ENCODE peak calls at places on chromosomes 13 and 19, in nine cellular contexts. One of them, this sample, is unnamed.

GRCh38 chr13:95298169-95298940 is 2.9 kb downstream of the ABCC4 start:
- DNase-seq in AG04450: no peak
- DNase-seq in sigmoid colon: no peak
- DNase-seq in NB4: no peak
- DNase-seq in CD8-positive, alpha-beta T cell: no peak
- DNase-seq in astrocyte of the cerebellum: no peak
- DNase-seq in body of pancreas: no peak
- DNase-seq in Peyer's patch: no peak
- DNase-seq in CD8-positive, alpha-beta memory T cell: no peak
- DNase-seq in this sample: no peak

GRCh38 chr19:2982983-2983350 is 5.6 kb downstream of the TLE6 start:
- DNase-seq in AG04450: peak; percentile 61
- DNase-seq in sigmoid colon: peak; percentile 98
- DNase-seq in NB4: no peak
- DNase-seq in CD8-positive, alpha-beta T cell: no peak
- DNase-seq in astrocyte of the cerebellum: peak; percentile 82
- DNase-seq in body of pancreas: peak; percentile 97
- DNase-seq in Peyer's patch: peak; percentile 65
- DNase-seq in CD8-positive, alpha-beta memory T cell: no peak
- DNase-seq in this sample: no peak

GRCh38 chr13:95246292-95247082 is 54.8 kb downstream of the ABCC4 start:
- DNase-seq in AG04450: no peak
- DNase-seq in sigmoid colon: no peak
- DNase-seq in NB4: no peak
- DNase-seq in CD8-positive, alpha-beta T cell: no peak
- DNase-seq in astrocyte of the cerebellum: no peak
- DNase-seq in body of pancreas: no peak
- DNase-seq in Peyer's patch: no peak
- DNase-seq in CD8-positive, alpha-beta memory T cell: no peak
- DNase-seq in this sample: no peak

GRCh38 chr19:48928164-48929005 is 5.1 kb upstream of the DHDH start:
- DNase-seq in AG04450: no peak
- DNase-seq in sigmoid colon: no peak
- DNase-seq in NB4: no peak
- DNase-seq in CD8-positive, alpha-beta T cell: no peak
- DNase-seq in astrocyte of the cerebellum: no peak
- DNase-seq in body of pancreas: no peak
- DNase-seq in Peyer's patch: no peak
- DNase-seq in CD8-positive, alpha-beta memory T cell: no peak
- DNase-seq in this sample: no peak

GRCh38 chr19:38544569-38545315 is 73.0 kb downstream of the MAP4K1 start:
- DNase-seq in AG04450: peak; percentile 7
- DNase-seq in sigmoid colon: no peak
- DNase-seq in NB4: no peak
- DNase-seq in CD8-positive, alpha-beta T cell: no peak
- DNase-seq in astrocyte of the cerebellum: peak; percentile 22
- DNase-seq in body of pancreas: no peak
- DNase-seq in Peyer's patch: no peak
- DNase-seq in CD8-positive, alpha-beta memory T cell: peak; percentile 60
- DNase-seq in this sample: no peak

GRCh38 chr19:5113101-5113557 is 144.2 kb downstream of the KDM4B start:
- DNase-seq in AG04450: no peak
- DNase-seq in sigmoid colon: no peak
- DNase-seq in NB4: no peak
- DNase-seq in CD8-positive, alpha-beta T cell: no peak
- DNase-seq in astrocyte of the cerebellum: peak; percentile 42
- DNase-seq in body of pancreas: no peak
- DNase-seq in Peyer's patch: no peak
- DNase-seq in CD8-positive, alpha-beta memory T cell: no peak
- DNase-seq in this sample: no peak

GRCh38 chr19:17803264-17803896 is 8.4 kb downstream of the B3GNT3 start:
- DNase-seq in AG04450: no peak
- DNase-seq in sigmoid colon: no peak
- DNase-seq in NB4: peak; percentile 65
- DNase-seq in CD8-positive, alpha-beta T cell: peak; percentile 44
- DNase-seq in astrocyte of the cerebellum: no peak
- DNase-seq in body of pancreas: no peak
- DNase-seq in Peyer's patch: no peak
- DNase-seq in CD8-positive, alpha-beta memory T cell: peak; percentile 32
- DNase-seq in this sample: no peak

GRCh38 chr19:19064811-19065745 is 1.3 kb downstream of the SLC25A42 start:
- DNase-seq in AG04450: no peak
- DNase-seq in sigmoid colon: no peak
- DNase-seq in NB4: peak; percentile 49
- DNase-seq in CD8-positive, alpha-beta T cell: peak; percentile 34
- DNase-seq in astrocyte of the cerebellum: no peak
- DNase-seq in body of pancreas: no peak
- DNase-seq in Peyer's patch: no peak
- DNase-seq in CD8-positive, alpha-beta memory T cell: peak; percentile 28
- DNase-seq in this sample: peak; percentile 60

GRCh38 chr19:55437410-55437809 is 5.7 kb downstream of the SHISA7 start:
- DNase-seq in AG04450: no peak
- DNase-seq in sigmoid colon: no peak
- DNase-seq in NB4: peak; percentile 67
- DNase-seq in CD8-positive, alpha-beta T cell: no peak
- DNase-seq in astrocyte of the cerebellum: no peak
- DNase-seq in body of pancreas: peak; percentile 53
- DNase-seq in Peyer's patch: no peak
- DNase-seq in CD8-positive, alpha-beta memory T cell: no peak
- DNase-seq in this sample: no peak

GRCh38 chr13:98866882-98867281 is 111.0 kb downstream of the DOCK9 start:
- DNase-seq in AG04450: no peak
- DNase-seq in sigmoid colon: no peak
- DNase-seq in NB4: no peak
- DNase-seq in CD8-positive, alpha-beta T cell: no peak
- DNase-seq in astrocyte of the cerebellum: no peak
- DNase-seq in body of pancreas: no peak
- DNase-seq in Peyer's patch: no peak
- DNase-seq in CD8-positive, alpha-beta memory T cell: no peak
- DNase-seq in this sample: no peak

GRCh38 chr19:45168767-45169351 is 8.1 kb upstream of the NKPD1 start:
- DNase-seq in AG04450: no peak
- DNase-seq in sigmoid colon: no peak
- DNase-seq in NB4: no peak
- DNase-seq in CD8-positive, alpha-beta T cell: no peak
- DNase-seq in astrocyte of the cerebellum: no peak
- DNase-seq in body of pancreas: no peak
- DNase-seq in Peyer's patch: no peak
- DNase-seq in CD8-positive, alpha-beta memory T cell: no peak
- DNase-seq in this sample: no peak

GRCh38 chr19:18437481-18438330 is at the start of gene ISYNA1:
- DNase-seq in AG04450: no peak
- DNase-seq in sigmoid colon: no peak
- DNase-seq in NB4: no peak
- DNase-seq in CD8-positive, alpha-beta T cell: peak; percentile 68
- DNase-seq in astrocyte of the cerebellum: no peak
- DNase-seq in body of pancreas: peak; percentile 58
- DNase-seq in Peyer's patch: no peak
- DNase-seq in CD8-positive, alpha-beta memory T cell: peak; percentile 50
- DNase-seq in this sample: peak; percentile 39

GRCh38 chr13:110685305-110685704 is 20.6 kb downstream of the CARS2 start:
- DNase-seq in AG04450: no peak
- DNase-seq in sigmoid colon: peak; percentile 93
- DNase-seq in NB4: no peak
- DNase-seq in CD8-positive, alpha-beta T cell: no peak
- DNase-seq in astrocyte of the cerebellum: no peak
- DNase-seq in body of pancreas: no peak
- DNase-seq in Peyer's patch: no peak
- DNase-seq in CD8-positive, alpha-beta memory T cell: no peak
- DNase-seq in this sample: no peak

DNA sequence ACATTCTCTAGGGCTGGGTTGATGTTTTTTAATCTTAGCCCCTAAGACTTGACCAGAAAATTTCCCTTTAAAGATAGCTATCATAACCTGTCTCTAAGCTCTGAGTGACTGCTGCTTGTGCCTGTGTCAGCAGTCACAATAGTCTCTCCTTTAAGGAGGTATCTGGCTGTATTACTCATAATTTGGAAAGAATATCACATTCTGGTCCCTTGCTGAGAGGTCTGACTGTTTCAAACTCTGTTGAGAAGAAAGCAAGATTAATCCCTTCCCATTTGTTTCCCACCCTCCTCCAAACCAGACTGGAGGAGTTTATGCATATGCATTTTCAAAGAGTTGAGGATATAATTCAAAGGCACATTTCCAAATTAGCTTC is 2.3 kb downstream of the HTR2A start:
- DNase-seq in AG04450: no peak
- DNase-seq in sigmoid colon: no peak
- DNase-seq in NB4: no peak
- DNase-seq in CD8-positive, alpha-beta T cell: no peak
- DNase-seq in astrocyte of the cerebellum: peak; percentile 39
- DNase-seq in body of pancreas: no peak
- DNase-seq in Peyer's patch: no peak
- DNase-seq in CD8-positive, alpha-beta memory T cell: no peak
- DNase-seq in this sample: no peak
- H3K4me3 ChIP-seq in AG04450: peak overlapping the region; percentile 73
- H3K4me3 ChIP-seq in sigmoid colon: peak overlapping the region; percentile 47
- H3K4me3 ChIP-seq in NB4: no peak overlapping the region
- H3K4me3 ChIP-seq in CD8-positive, alpha-beta T cell: no peak overlapping the region
- H3K4me3 ChIP-seq in astrocyte of the cerebellum: peak overlapping the region; percentile 62
- H3K4me3 ChIP-seq in body of pancreas: no peak overlapping the region
- H3K4me3 ChIP-seq in Peyer's patch: no peak overlapping the region
- H3K4me3 ChIP-seq in CD8-positive, alpha-beta memory T cell: no peak overlapping the region
- H3K4me3 ChIP-seq in this sample: no peak overlapping the region

DNA sequence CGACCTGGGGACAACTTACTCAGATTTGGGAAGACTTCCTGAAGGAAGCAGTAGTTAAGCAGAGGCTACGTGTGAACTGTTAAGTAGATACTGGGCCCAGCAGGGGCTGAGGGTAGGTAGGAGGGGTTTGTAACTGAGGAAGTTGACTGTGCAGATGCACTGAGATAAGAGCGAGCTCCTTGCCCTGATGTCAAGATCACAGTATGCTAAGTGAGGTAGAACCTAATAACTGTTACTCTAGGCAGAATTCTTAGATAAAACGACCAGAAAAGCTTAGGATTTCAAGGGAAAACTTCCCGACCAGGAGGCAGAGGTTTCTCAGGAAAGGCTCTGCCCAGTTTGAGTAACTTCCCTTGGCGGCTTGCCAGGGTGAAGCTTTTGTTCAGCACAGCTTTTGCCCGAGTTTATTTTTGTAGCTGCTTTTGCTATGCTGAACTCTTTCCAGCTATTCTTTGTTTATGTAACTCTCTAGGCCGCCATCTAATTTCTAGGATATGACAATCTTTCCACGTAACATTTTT is 632.1 kb downstream of the DIAPH3 start:
- DNase-seq in AG04450: peak; percentile 74
- DNase-seq in sigmoid colon: peak; percentile 88
- DNase-seq in NB4: peak; percentile 74
- DNase-seq in CD8-positive, alpha-beta T cell: peak; percentile 20
- DNase-seq in astrocyte of the cerebellum: peak; percentile 89
- DNase-seq in body of pancreas: peak; percentile 61
- DNase-seq in Peyer's patch: no peak
- DNase-seq in CD8-positive, alpha-beta memory T cell: no peak
- DNase-seq in this sample: peak; percentile 7
- H3K4me3 ChIP-seq in AG04450: no peak overlapping the region
- H3K4me3 ChIP-seq in sigmoid colon: no peak overlapping the region
- H3K4me3 ChIP-seq in NB4: no peak overlapping the region
- H3K4me3 ChIP-seq in CD8-positive, alpha-beta T cell: no peak overlapping the region
- H3K4me3 ChIP-seq in astrocyte of the cerebellum: no peak overlapping the region
- H3K4me3 ChIP-seq in body of pancreas: no peak overlapping the region
- H3K4me3 ChIP-seq in Peyer's patch: no peak overlapping the region
- H3K4me3 ChIP-seq in CD8-positive, alpha-beta memory T cell: no peak overlapping the region
- H3K4me3 ChIP-seq in this sample: peak overlapping the region; percentile 6

DNA sequence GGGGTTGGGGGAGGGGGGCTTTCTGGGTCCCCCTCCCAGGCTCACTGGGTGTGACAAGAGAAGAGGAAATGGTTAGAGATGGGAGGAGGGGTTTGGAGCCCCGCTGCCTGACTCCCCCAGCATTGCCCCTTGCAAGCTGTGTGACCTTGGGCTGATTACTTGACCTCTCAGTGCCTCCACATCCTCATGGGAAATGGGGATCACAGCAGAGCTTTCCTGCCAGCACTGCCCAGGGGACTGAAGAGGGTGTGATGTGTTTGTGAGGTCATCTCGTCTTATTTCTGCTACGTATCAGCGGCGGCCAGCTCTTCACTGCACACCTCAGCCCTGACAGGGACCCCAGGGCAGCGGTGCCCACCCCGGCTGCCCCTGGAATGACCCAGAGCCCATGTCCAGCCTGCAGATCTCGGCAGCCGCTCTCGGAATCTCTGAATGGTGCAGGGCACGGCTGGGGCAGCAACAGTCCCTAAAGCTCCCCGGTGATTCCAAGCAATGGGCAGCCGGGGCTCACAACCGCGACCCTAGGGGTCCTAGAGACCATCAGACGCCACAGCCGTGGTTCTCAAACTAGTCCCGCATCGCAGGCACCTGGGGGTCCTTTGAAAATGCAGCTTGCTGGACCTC is 8.4 kb downstream of the PNMA8B start:
- DNase-seq in AG04450: no peak
- DNase-seq in sigmoid colon: no peak
- DNase-seq in NB4: no peak
- DNase-seq in CD8-positive, alpha-beta T cell: no peak
- DNase-seq in astrocyte of the cerebellum: no peak
- DNase-seq in body of pancreas: no peak
- DNase-seq in Peyer's patch: no peak
- DNase-seq in CD8-positive, alpha-beta memory T cell: no peak
- DNase-seq in this sample: no peak
- H3K4me3 ChIP-seq in AG04450: peak overlapping the region; percentile 52
- H3K4me3 ChIP-seq in sigmoid colon: peak overlapping the region; percentile 15
- H3K4me3 ChIP-seq in NB4: no peak overlapping the region
- H3K4me3 ChIP-seq in CD8-positive, alpha-beta T cell: no peak overlapping the region
- H3K4me3 ChIP-seq in astrocyte of the cerebellum: peak overlapping the region; percentile 32
- H3K4me3 ChIP-seq in body of pancreas: no peak overlapping the region
- H3K4me3 ChIP-seq in Peyer's patch: no peak overlapping the region
- H3K4me3 ChIP-seq in CD8-positive, alpha-beta memory T cell: no peak overlapping the region
- H3K4me3 ChIP-seq in this sample: no peak overlapping the region

GRCh38 chr19:43532571-43532961 is 422 bp upstream of the ZNF575 start:
- DNase-seq in AG04450: no peak
- DNase-seq in sigmoid colon: peak; percentile 80
- DNase-seq in NB4: no peak
- DNase-seq in CD8-positive, alpha-beta T cell: no peak
- DNase-seq in astrocyte of the cerebellum: no peak
- DNase-seq in body of pancreas: peak; percentile 23
- DNase-seq in Peyer's patch: peak; percentile 82
- DNase-seq in CD8-positive, alpha-beta memory T cell: no peak
- DNase-seq in this sample: no peak

GRCh38 chr19:43533546-43534304 is 737 bp downstream of the ZNF575 start:
- DNase-seq in AG04450: peak; percentile 99
- DNase-seq in sigmoid colon: peak; percentile 100
- DNase-seq in NB4: peak; percentile 97
- DNase-seq in CD8-positive, alpha-beta T cell: peak; percentile 99
- DNase-seq in astrocyte of the cerebellum: peak; percentile 99
- DNase-seq in body of pancreas: peak; percentile 97
- DNase-seq in Peyer's patch: peak; percentile 97
- DNase-seq in CD8-positive, alpha-beta memory T cell: peak; percentile 91
- DNase-seq in this sample: peak; percentile 96

GRCh38 chr19:43532962-43533545 is at the start of gene ZNF575:
- DNase-seq in AG04450: peak; percentile 93
- DNase-seq in sigmoid colon: peak; percentile 94
- DNase-seq in NB4: peak; percentile 93
- DNase-seq in CD8-positive, alpha-beta T cell: peak; percentile 88
- DNase-seq in astrocyte of the cerebellum: peak; percentile 84
- DNase-seq in body of pancreas: peak; percentile 85
- DNase-seq in Peyer's patch: peak; percentile 94
- DNase-seq in CD8-positive, alpha-beta memory T cell: peak; percentile 81
- DNase-seq in this sample: peak; percentile 71

GRCh38 chr19:43534811-43535761 is 2.1 kb downstream of the ZNF575 start:
- DNase-seq in AG04450: no peak
- DNase-seq in sigmoid colon: peak; percentile 87
- DNase-seq in NB4: peak; percentile 34
- DNase-seq in CD8-positive, alpha-beta T cell: peak; percentile 38
- DNase-seq in astrocyte of the cerebellum: peak; percentile 46
- DNase-seq in body of pancreas: peak; percentile 72
- DNase-seq in Peyer's patch: peak; percentile 67
- DNase-seq in CD8-positive, alpha-beta memory T cell: no peak
- DNase-seq in this sample: no peak

GRCh38 chr19:43534305-43534612 is 1.3 kb downstream of the ZNF575 start:
- DNase-seq in AG04450: no peak
- DNase-seq in sigmoid colon: no peak
- DNase-seq in NB4: no peak
- DNase-seq in CD8-positive, alpha-beta T cell: no peak
- DNase-seq in astrocyte of the cerebellum: no peak
- DNase-seq in body of pancreas: no peak
- DNase-seq in Peyer's patch: no peak
- DNase-seq in CD8-positive, alpha-beta memory T cell: no peak
- DNase-seq in this sample: no peak
- H3K4me3 ChIP-seq in AG04450: peak overlapping the region; percentile 52
- H3K4me3 ChIP-seq in sigmoid colon: peak overlapping the region; percentile 37
- H3K4me3 ChIP-seq in NB4: no peak overlapping the region
- H3K4me3 ChIP-seq in CD8-positive, alpha-beta T cell: no peak overlapping the region
- H3K4me3 ChIP-seq in astrocyte of the cerebellum: peak overlapping the region; percentile 37
- H3K4me3 ChIP-seq in body of pancreas: no peak overlapping the region
- H3K4me3 ChIP-seq in Peyer's patch: peak overlapping the region; percentile 58
- H3K4me3 ChIP-seq in CD8-positive, alpha-beta memory T cell: peak overlapping the region; percentile 98
- H3K4me3 ChIP-seq in this sample: no peak overlapping the region